ENCODE peak calls at places on chromosomes 13 and 19, in four cellular contexts. One of them, this sample, is unnamed. For H3K4me1, the result is how much of the 10 kb centered on the place peaks cover.

GRCh38 chr13:41267106-41267505 is 3.7 kb upstream of the MTRF1 start:
- DNase-seq in heart right ventricle: no peak
- DNase-seq in left ventricle myocardium inferior: no peak
- DNase-seq in GM23338: no peak
- DNase-seq in this sample: no peak

GRCh38 chr19:926595-927043 is 784 bp downstream of the ARID3A start:
- DNase-seq in GM23338: peak
- DNase-seq in left ventricle myocardium inferior: peak
- DNase-seq in heart right ventricle: peak
- DNase-seq in this sample: peak

GRCh38 chr19:44703336-44704078 is 4.6 kb downstream of the CEACAM16 start:
- DNase-seq in heart right ventricle: no peak
- DNase-seq in GM23338: no peak
- DNase-seq in left ventricle myocardium inferior: no peak
- DNase-seq in this sample: no peak

GRCh38 chr13:92838786-92839185 is 387.8 kb upstream of the GPC6 start:
- DNase-seq in left ventricle myocardium inferior: no peak
- DNase-seq in heart right ventricle: no peak
- DNase-seq in GM23338: no peak
- DNase-seq in this sample: no peak

GRCh38 chr13:61777281-61777680 is 361.6 kb upstream of the PCDH20 start:
- DNase-seq in GM23338: peak
- DNase-seq in left ventricle myocardium inferior: no peak
- DNase-seq in heart right ventricle: no peak
- DNase-seq in this sample: no peak

GRCh38 chr19:2164020-2164988 is 571 bp downstream of the DOT1L start:
- DNase-seq in GM23338: peak
- DNase-seq in heart right ventricle: no peak
- DNase-seq in left ventricle myocardium inferior: no peak
- DNase-seq in this sample: peak

GRCh38 chr19:31718041-31718440 is 368.8 kb upstream of the TSHZ3 start:
- DNase-seq in heart right ventricle: no peak
- DNase-seq in GM23338: no peak
- DNase-seq in left ventricle myocardium inferior: no peak
- DNase-seq in this sample: no peak

GRCh38 chr13:48457578-48458242 is 44.8 kb upstream of the LPAR6 start:
- DNase-seq in GM23338: peak
- DNase-seq in left ventricle myocardium inferior: no peak
- DNase-seq in heart right ventricle: no peak
- DNase-seq in this sample: no peak

GRCh38 chr19:44585371-44586141 is 27.8 kb upstream of the IGSF23 start:
- DNase-seq in heart right ventricle: no peak
- DNase-seq in left ventricle myocardium inferior: no peak
- DNase-seq in GM23338: no peak
- DNase-seq in this sample: no peak

GRCh38 chr19:2246801-2247361 is 2.2 kb upstream of the AMH start:
- DNase-seq in heart right ventricle: peak
- DNase-seq in left ventricle myocardium inferior: peak
- DNase-seq in GM23338: no peak
- DNase-seq in this sample: no peak

GRCh38 chr13:22287343-22287922 is 616.6 kb downstream of the FGF9 start:
- DNase-seq in heart right ventricle: no peak
- DNase-seq in GM23338: no peak
- DNase-seq in left ventricle myocardium inferior: no peak
- DNase-seq in this sample: no peak

GRCh38 chr19:3475449-3475848 is 4.9 kb downstream of the SMIM24 start:
- DNase-seq in heart right ventricle: no peak
- DNase-seq in GM23338: no peak
- DNase-seq in left ventricle myocardium inferior: no peak
- DNase-seq in this sample: no peak

GRCh38 chr19:53868892-53869804 is 1.5 kb downstream of the MYADM start:
- DNase-seq in heart right ventricle: peak
- DNase-seq in GM23338: peak
- DNase-seq in left ventricle myocardium inferior: peak
- DNase-seq in this sample: peak

GRCh38 chr19:14318873-14319272 is 62.4 kb upstream of the ADGRE5 start:
- DNase-seq in heart right ventricle: no peak
- DNase-seq in GM23338: peak
- DNase-seq in left ventricle myocardium inferior: no peak
- DNase-seq in this sample: no peak

DNA sequence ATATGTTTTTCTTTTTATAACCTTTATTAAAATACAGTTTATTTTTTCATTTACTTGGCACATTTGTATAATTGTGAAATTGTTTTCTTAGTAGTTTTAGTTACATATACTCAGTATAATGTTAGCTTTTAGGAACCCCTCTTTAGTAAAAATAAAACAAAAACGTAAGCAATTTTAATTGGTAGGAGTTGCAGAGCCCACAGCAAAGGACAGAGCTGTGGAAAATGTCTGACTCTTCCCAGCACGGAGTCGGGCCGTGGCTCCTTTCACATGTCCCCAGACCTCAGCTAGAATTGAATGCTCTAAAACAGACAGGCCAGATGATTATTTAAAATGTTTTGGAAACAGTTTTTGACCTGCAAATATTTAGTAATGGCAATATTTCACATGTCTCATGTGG is 27.9 kb upstream of the CEACAM21 start:
- DNase-seq in GM23338: no peak
- DNase-seq in left ventricle myocardium inferior: no peak
- DNase-seq in heart right ventricle: no peak
- DNase-seq in this sample: no peak
- H3K4me1 ChIP-seq in GM23338: under half
- H3K4me1 ChIP-seq in left ventricle myocardium inferior: under half
- H3K4me1 ChIP-seq in heart right ventricle: under half
- H3K4me1 ChIP-seq in this sample: under half

GRCh38 chr19:18322318-18322758 is 538 bp downstream of the LSM4 start:
- DNase-seq in left ventricle myocardium inferior: peak
- DNase-seq in GM23338: peak
- DNase-seq in heart right ventricle: peak
- DNase-seq in this sample: peak
- TF ChIP-seq CTCF in left ventricle myocardium inferior: no peak
- TF ChIP-seq CTCF in GM23338: peak
- TF ChIP-seq CTCF in heart right ventricle: no peak
- TF ChIP-seq CTCF in this sample: no peak

GRCh38 chr19:10756791-10757190 is 38.9 kb downstream of the DNM2 start:
- DNase-seq in left ventricle myocardium inferior: no peak
- DNase-seq in heart right ventricle: no peak
- DNase-seq in GM23338: no peak
- DNase-seq in this sample: no peak
- H3K4me1 ChIP-seq in left ventricle myocardium inferior: half or more
- H3K4me1 ChIP-seq in heart right ventricle: under half
- H3K4me1 ChIP-seq in GM23338: under half
- H3K4me1 ChIP-seq in this sample: half or more

DNA sequence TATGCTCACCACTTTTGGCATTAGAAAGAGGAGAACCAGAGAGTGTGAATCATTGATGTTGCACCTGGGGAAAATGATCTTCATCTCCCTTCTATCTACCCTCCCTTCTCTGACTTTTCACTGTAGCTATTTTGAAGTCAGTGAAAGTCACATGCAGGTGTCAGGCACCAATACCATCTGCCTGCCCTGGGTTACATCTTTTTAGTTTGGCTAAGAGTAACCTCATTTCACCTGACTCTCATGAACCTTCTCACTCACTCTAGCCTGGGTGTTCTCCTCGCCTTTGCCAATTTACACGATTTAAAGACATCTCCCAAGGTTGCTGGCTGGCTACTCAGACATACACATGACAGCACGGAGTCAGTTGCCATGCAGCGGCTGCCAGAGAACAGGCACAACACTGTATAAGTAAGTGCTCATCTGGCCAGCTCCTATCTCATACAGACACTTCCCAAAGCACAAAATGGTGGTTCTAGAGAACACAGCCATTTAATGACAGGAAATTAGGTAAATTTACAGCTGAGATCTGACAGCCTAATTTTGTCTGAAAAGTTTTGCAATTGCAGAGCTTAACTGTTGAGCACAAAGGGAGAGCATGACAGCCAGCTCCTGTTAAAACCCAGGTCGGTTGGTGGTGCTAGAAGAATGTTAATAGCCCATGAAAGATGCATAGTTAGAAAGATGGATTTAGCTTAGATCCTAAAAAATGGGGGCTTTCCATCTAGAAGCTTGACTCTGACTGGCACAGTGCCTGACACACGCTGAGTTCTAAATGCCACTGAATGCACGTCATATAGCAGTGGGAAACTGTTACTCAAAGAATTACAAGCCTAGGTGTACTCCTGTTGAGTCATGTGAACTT is 32.5 kb downstream of the LCP1 start:
- DNase-seq in GM23338: no peak
- DNase-seq in left ventricle myocardium inferior: no peak
- DNase-seq in heart right ventricle: no peak
- DNase-seq in this sample: no peak
- TF ChIP-seq CTCF in GM23338: no peak
- TF ChIP-seq CTCF in left ventricle myocardium inferior: no peak
- TF ChIP-seq CTCF in heart right ventricle: no peak
- TF ChIP-seq CTCF in this sample: no peak

This sample was measured in left lung.